ENCODE peak calls at places on chromosome 18, in seven cellular contexts. One of them, this sample, is unnamed.

GRCh38 chr18:42114310-42114943 is 159.4 kb downstream of the PIK3C3 start:
- DNase-seq in stimulated activated CD4-positive, alpha-beta T cell treated with anti-CD3 and anti-CD28 coated beads, Interleukin-1b, Interleukin-23, amount 100 ng/mL, for 48 hours: peak
- DNase-seq in fibroblast of lung: peak
- DNase-seq in lung: peak
- DNase-seq in GM13976: peak
- DNase-seq in natural killer cell: peak
- DNase-seq in globus pallidus: peak
- DNase-seq in this sample: peak

GRCh38 chr18:11002277-11002676 is 147.1 kb downstream of the PIEZO2 start:
- DNase-seq in stimulated activated CD4-positive, alpha-beta T cell treated with anti-CD3 and anti-CD28 coated beads, Interleukin-1b, Interleukin-23, amount 100 ng/mL, for 48 hours: no peak
- DNase-seq in fibroblast of lung: no peak
- DNase-seq in lung: no peak
- DNase-seq in GM13976: no peak
- DNase-seq in natural killer cell: no peak
- DNase-seq in globus pallidus: no peak
- DNase-seq in this sample: no peak

GRCh38 chr18:79956276-79956675 is 4.8 kb upstream of the SLC66A2 start:
- DNase-seq in stimulated activated CD4-positive, alpha-beta T cell treated with anti-CD3 and anti-CD28 coated beads, Interleukin-1b, Interleukin-23, amount 100 ng/mL, for 48 hours: no peak
- DNase-seq in fibroblast of lung: no peak
- DNase-seq in lung: no peak
- DNase-seq in GM13976: no peak
- DNase-seq in natural killer cell: no peak
- DNase-seq in globus pallidus: no peak
- DNase-seq in this sample: no peak

GRCh38 chr18:75441921-75442320 is 14.4 kb upstream of the SMIM21 start:
- DNase-seq in stimulated activated CD4-positive, alpha-beta T cell treated with anti-CD3 and anti-CD28 coated beads, Interleukin-1b, Interleukin-23, amount 100 ng/mL, for 48 hours: no peak
- DNase-seq in fibroblast of lung: no peak
- DNase-seq in lung: no peak
- DNase-seq in GM13976: no peak
- DNase-seq in natural killer cell: no peak
- DNase-seq in globus pallidus: no peak
- DNase-seq in this sample: no peak

GRCh38 chr18:25365242-25365641 is 13.3 kb upstream of the ZNF521 start:
- DNase-seq in stimulated activated CD4-positive, alpha-beta T cell treated with anti-CD3 and anti-CD28 coated beads, Interleukin-1b, Interleukin-23, amount 100 ng/mL, for 48 hours: no peak
- DNase-seq in fibroblast of lung: no peak
- DNase-seq in lung: no peak
- DNase-seq in GM13976: no peak
- DNase-seq in natural killer cell: no peak
- DNase-seq in globus pallidus: no peak
- DNase-seq in this sample: no peak

GRCh38 chr18:50268022-50268747 is 1.9 kb upstream of the CFAP53 start:
- DNase-seq in stimulated activated CD4-positive, alpha-beta T cell treated with anti-CD3 and anti-CD28 coated beads, Interleukin-1b, Interleukin-23, amount 100 ng/mL, for 48 hours: peak
- DNase-seq in fibroblast of lung: peak
- DNase-seq in lung: peak
- DNase-seq in GM13976: peak
- DNase-seq in natural killer cell: peak
- DNase-seq in globus pallidus: peak
- DNase-seq in this sample: no peak

GRCh38 chr18:9612215-9612830 is 2.0 kb downstream of the PPP4R1 start:
- DNase-seq in stimulated activated CD4-positive, alpha-beta T cell treated with anti-CD3 and anti-CD28 coated beads, Interleukin-1b, Interleukin-23, amount 100 ng/mL, for 48 hours: peak
- DNase-seq in fibroblast of lung: peak
- DNase-seq in lung: peak
- DNase-seq in GM13976: peak
- DNase-seq in natural killer cell: no peak
- DNase-seq in globus pallidus: peak
- DNase-seq in this sample: peak

GRCh38 chr18:76592981-76593381 is 97.9 kb upstream of the ZNF516 start:
- DNase-seq in stimulated activated CD4-positive, alpha-beta T cell treated with anti-CD3 and anti-CD28 coated beads, Interleukin-1b, Interleukin-23, amount 100 ng/mL, for 48 hours: no peak
- DNase-seq in fibroblast of lung: no peak
- DNase-seq in lung: no peak
- DNase-seq in GM13976: no peak
- DNase-seq in natural killer cell: no peak
- DNase-seq in globus pallidus: no peak
- DNase-seq in this sample: peak

GRCh38 chr18:39839782-39840181 is 2115.3 kb upstream of the PIK3C3 start:
- DNase-seq in stimulated activated CD4-positive, alpha-beta T cell treated with anti-CD3 and anti-CD28 coated beads, Interleukin-1b, Interleukin-23, amount 100 ng/mL, for 48 hours: no peak
- DNase-seq in fibroblast of lung: peak
- DNase-seq in lung: no peak
- DNase-seq in GM13976: no peak
- DNase-seq in natural killer cell: no peak
- DNase-seq in globus pallidus: no peak
- DNase-seq in this sample: no peak

GRCh38 chr18:5879479-5879882 is 15.8 kb downstream of the TMEM200C start:
- DNase-seq in stimulated activated CD4-positive, alpha-beta T cell treated with anti-CD3 and anti-CD28 coated beads, Interleukin-1b, Interleukin-23, amount 100 ng/mL, for 48 hours: no peak
- DNase-seq in fibroblast of lung: peak
- DNase-seq in lung: no peak
- DNase-seq in GM13976: no peak
- DNase-seq in natural killer cell: no peak
- DNase-seq in globus pallidus: peak
- DNase-seq in this sample: peak

GRCh38 chr18:79965119-79965902 is 868 bp downstream of the HSBP1L1 start:
- DNase-seq in stimulated activated CD4-positive, alpha-beta T cell treated with anti-CD3 and anti-CD28 coated beads, Interleukin-1b, Interleukin-23, amount 100 ng/mL, for 48 hours: no peak
- DNase-seq in fibroblast of lung: peak
- DNase-seq in lung: peak
- DNase-seq in GM13976: no peak
- DNase-seq in natural killer cell: no peak
- DNase-seq in globus pallidus: no peak
- DNase-seq in this sample: peak

GRCh38 chr18:66734451-66734850 is 130.6 kb upstream of the CDH19 start:
- DNase-seq in stimulated activated CD4-positive, alpha-beta T cell treated with anti-CD3 and anti-CD28 coated beads, Interleukin-1b, Interleukin-23, amount 100 ng/mL, for 48 hours: no peak
- DNase-seq in fibroblast of lung: peak
- DNase-seq in lung: no peak
- DNase-seq in GM13976: no peak
- DNase-seq in natural killer cell: no peak
- DNase-seq in globus pallidus: no peak
- DNase-seq in this sample: no peak

GRCh38 chr18:21914739-21915319 is 174.2 kb downstream of the MIB1 start:
- DNase-seq in stimulated activated CD4-positive, alpha-beta T cell treated with anti-CD3 and anti-CD28 coated beads, Interleukin-1b, Interleukin-23, amount 100 ng/mL, for 48 hours: no peak
- DNase-seq in fibroblast of lung: peak
- DNase-seq in lung: no peak
- DNase-seq in GM13976: no peak
- DNase-seq in natural killer cell: no peak
- DNase-seq in globus pallidus: no peak
- DNase-seq in this sample: peak

GRCh38 chr18:23596183-23596582 is 9.9 kb upstream of the NPC1 start:
- DNase-seq in stimulated activated CD4-positive, alpha-beta T cell treated with anti-CD3 and anti-CD28 coated beads, Interleukin-1b, Interleukin-23, amount 100 ng/mL, for 48 hours: no peak
- DNase-seq in fibroblast of lung: no peak
- DNase-seq in lung: no peak
- DNase-seq in GM13976: no peak
- DNase-seq in natural killer cell: no peak
- DNase-seq in globus pallidus: no peak
- DNase-seq in this sample: no peak

GRCh38 chr18:80044072-80044471 is 9.8 kb downstream of the RBFA start:
- DNase-seq in stimulated activated CD4-positive, alpha-beta T cell treated with anti-CD3 and anti-CD28 coated beads, Interleukin-1b, Interleukin-23, amount 100 ng/mL, for 48 hours: no peak
- DNase-seq in fibroblast of lung: no peak
- DNase-seq in lung: no peak
- DNase-seq in GM13976: peak
- DNase-seq in natural killer cell: no peak
- DNase-seq in globus pallidus: no peak
- DNase-seq in this sample: no peak

GRCh38 chr18:50653402-50654093 is 93.7 kb downstream of the MAPK4 start:
- DNase-seq in stimulated activated CD4-positive, alpha-beta T cell treated with anti-CD3 and anti-CD28 coated beads, Interleukin-1b, Interleukin-23, amount 100 ng/mL, for 48 hours: no peak
- DNase-seq in fibroblast of lung: no peak
- DNase-seq in lung: no peak
- DNase-seq in GM13976: no peak
- DNase-seq in natural killer cell: no peak
- DNase-seq in globus pallidus: no peak
- DNase-seq in this sample: no peak

GRCh38 chr18:58784601-58785137 is 80.0 kb upstream of the ZNF532 start:
- DNase-seq in stimulated activated CD4-positive, alpha-beta T cell treated with anti-CD3 and anti-CD28 coated beads, Interleukin-1b, Interleukin-23, amount 100 ng/mL, for 48 hours: no peak
- DNase-seq in fibroblast of lung: peak
- DNase-seq in lung: no peak
- DNase-seq in GM13976: no peak
- DNase-seq in natural killer cell: no peak
- DNase-seq in globus pallidus: no peak
- DNase-seq in this sample: no peak

GRCh38 chr18:11095211-11095610 is 54.2 kb downstream of the PIEZO2 start:
- DNase-seq in stimulated activated CD4-positive, alpha-beta T cell treated with anti-CD3 and anti-CD28 coated beads, Interleukin-1b, Interleukin-23, amount 100 ng/mL, for 48 hours: no peak
- DNase-seq in fibroblast of lung: no peak
- DNase-seq in lung: no peak
- DNase-seq in GM13976: no peak
- DNase-seq in natural killer cell: no peak
- DNase-seq in globus pallidus: no peak
- DNase-seq in this sample: no peak

GRCh38 chr18:28804512-28805214 is 627.7 kb upstream of the CDH2 start:
- DNase-seq in stimulated activated CD4-positive, alpha-beta T cell treated with anti-CD3 and anti-CD28 coated beads, Interleukin-1b, Interleukin-23, amount 100 ng/mL, for 48 hours: no peak
- DNase-seq in fibroblast of lung: no peak
- DNase-seq in lung: no peak
- DNase-seq in GM13976: no peak
- DNase-seq in natural killer cell: no peak
- DNase-seq in globus pallidus: no peak
- DNase-seq in this sample: no peak

GRCh38 chr18:14947482-14948162 is 199.7 kb downstream of the ANKRD30B start:
- DNase-seq in stimulated activated CD4-positive, alpha-beta T cell treated with anti-CD3 and anti-CD28 coated beads, Interleukin-1b, Interleukin-23, amount 100 ng/mL, for 48 hours: no peak
- DNase-seq in fibroblast of lung: no peak
- DNase-seq in lung: no peak
- DNase-seq in GM13976: no peak
- DNase-seq in natural killer cell: no peak
- DNase-seq in globus pallidus: no peak
- DNase-seq in this sample: no peak

GRCh38 chr18:58668897-58669296 is 2.4 kb upstream of the MALT1 start:
- DNase-seq in stimulated activated CD4-positive, alpha-beta T cell treated with anti-CD3 and anti-CD28 coated beads, Interleukin-1b, Interleukin-23, amount 100 ng/mL, for 48 hours: no peak
- DNase-seq in fibroblast of lung: peak
- DNase-seq in lung: no peak
- DNase-seq in GM13976: no peak
- DNase-seq in natural killer cell: no peak
- DNase-seq in globus pallidus: no peak
- DNase-seq in this sample: peak

GRCh38 chr18:7608798-7609197 is 41.7 kb downstream of the PTPRM start:
- DNase-seq in stimulated activated CD4-positive, alpha-beta T cell treated with anti-CD3 and anti-CD28 coated beads, Interleukin-1b, Interleukin-23, amount 100 ng/mL, for 48 hours: no peak
- DNase-seq in fibroblast of lung: peak
- DNase-seq in lung: no peak
- DNase-seq in GM13976: no peak
- DNase-seq in natural killer cell: no peak
- DNase-seq in globus pallidus: no peak
- DNase-seq in this sample: no peak

GRCh38 chr18:13397504-13398163 is 179.1 kb downstream of the LDLRAD4 start:
- DNase-seq in stimulated activated CD4-positive, alpha-beta T cell treated with anti-CD3 and anti-CD28 coated beads, Interleukin-1b, Interleukin-23, amount 100 ng/mL, for 48 hours: no peak
- DNase-seq in fibroblast of lung: no peak
- DNase-seq in lung: no peak
- DNase-seq in GM13976: no peak
- DNase-seq in natural killer cell: no peak
- DNase-seq in globus pallidus: no peak
- DNase-seq in this sample: no peak

GRCh38 chr18:57803119-57803969 is at the start of gene ATP8B1:
- DNase-seq in stimulated activated CD4-positive, alpha-beta T cell treated with anti-CD3 and anti-CD28 coated beads, Interleukin-1b, Interleukin-23, amount 100 ng/mL, for 48 hours: no peak
- DNase-seq in fibroblast of lung: peak
- DNase-seq in lung: peak
- DNase-seq in GM13976: peak
- DNase-seq in natural killer cell: no peak
- DNase-seq in globus pallidus: no peak
- DNase-seq in this sample: no peak

GRCh38 chr18:11654736-11655604 is 34.1 kb upstream of the GNAL start:
- DNase-seq in stimulated activated CD4-positive, alpha-beta T cell treated with anti-CD3 and anti-CD28 coated beads, Interleukin-1b, Interleukin-23, amount 100 ng/mL, for 48 hours: peak
- DNase-seq in fibroblast of lung: no peak
- DNase-seq in lung: peak
- DNase-seq in GM13976: peak
- DNase-seq in natural killer cell: peak
- DNase-seq in globus pallidus: no peak
- DNase-seq in this sample: peak

GRCh38 chr18:64566461-64566860 is 417.6 kb upstream of the LINC00305 start:
- DNase-seq in stimulated activated CD4-positive, alpha-beta T cell treated with anti-CD3 and anti-CD28 coated beads, Interleukin-1b, Interleukin-23, amount 100 ng/mL, for 48 hours: no peak
- DNase-seq in fibroblast of lung: no peak
- DNase-seq in lung: no peak
- DNase-seq in GM13976: no peak
- DNase-seq in natural killer cell: no peak
- DNase-seq in globus pallidus: no peak
- DNase-seq in this sample: no peak

GRCh38 chr18:58279504-58280158 is 235.6 kb downstream of the NEDD4L start:
- DNase-seq in stimulated activated CD4-positive, alpha-beta T cell treated with anti-CD3 and anti-CD28 coated beads, Interleukin-1b, Interleukin-23, amount 100 ng/mL, for 48 hours: no peak
- DNase-seq in fibroblast of lung: no peak
- DNase-seq in lung: peak
- DNase-seq in GM13976: no peak
- DNase-seq in natural killer cell: no peak
- DNase-seq in globus pallidus: no peak
- DNase-seq in this sample: no peak

GRCh38 chr18:67367540-67367939 is 149.0 kb downstream of the DSEL start:
- DNase-seq in stimulated activated CD4-positive, alpha-beta T cell treated with anti-CD3 and anti-CD28 coated beads, Interleukin-1b, Interleukin-23, amount 100 ng/mL, for 48 hours: no peak
- DNase-seq in fibroblast of lung: peak
- DNase-seq in lung: no peak
- DNase-seq in GM13976: no peak
- DNase-seq in natural killer cell: no peak
- DNase-seq in globus pallidus: no peak
- DNase-seq in this sample: no peak

This sample was measured in KBM-7.